ENCODE peak calls at places on chromosomes 12 and 14, in seven cellular contexts. M, H, J, X, U, E and B are unnamed samples.

GRCh38 chr14:23432102-23432925 is 3.1 kb downstream of the MYH7 start:
- DNase-seq in M (no peak), H (no peak), J (no peak), X (no peak), U (no peak), E (no peak), B (no peak)

GRCh38 chr12:104054681-104055346 is 4.8 kb upstream of the GLT8D2 start:
- DNase-seq in M (no peak), H (no peak), J (no peak), X (peak), U (no peak), E (no peak), B (no peak)

GRCh38 chr12:93742086-93742934 is 65.1 kb downstream of the CRADD start:
- DNase-seq in M (peak), H (peak), J (peak), X (peak), U (peak), E (peak), B (peak)

GRCh38 chr12:64603183-64603841 is 7.0 kb upstream of the RASSF3 start:
- DNase-seq in M (no peak), H (no peak), J (no peak), X (no peak), U (no peak), E (no peak), B (no peak)

GRCh38 chr12:92756905-92757598 is 54.3 kb downstream of the PLEKHG7 start:
- DNase-seq in M (no peak), H (no peak), J (no peak), X (no peak), U (no peak), E (no peak), B (no peak)

GRCh38 chr14:68174446-68174845 is 354.9 kb downstream of the RAD51B start:
- DNase-seq in M (no peak), H (no peak), J (no peak), X (no peak), U (no peak), E (peak), B (no peak)

GRCh38 chr12:127115468-127116035 is 1151.4 kb upstream of the TMEM132C start:
- DNase-seq in M (no peak), H (no peak), J (no peak), X (no peak), U (no peak), E (no peak), B (no peak)

GRCh38 chr14:76773188-76773885 is 12.1 kb downstream of the VASH1 start:
- DNase-seq in M (no peak), H (no peak), J (peak), X (no peak), U (peak), E (peak), B (no peak)

GRCh38 chr14:104001003-104001402 is 58.7 kb upstream of the RD3L start:
- DNase-seq in M (no peak), H (no peak), J (no peak), X (peak), U (no peak), E (no peak), B (no peak)

GRCh38 chr12:12439636-12440035 is 82.8 kb downstream of the BORCS5 start:
- DNase-seq in M (no peak), H (no peak), J (peak), X (no peak), U (no peak), E (peak), B (no peak)

GRCh38 chr14:77409131-77409533 is 14.2 kb downstream of the NOXRED1 start:
- DNase-seq in M (peak), H (no peak), J (peak), X (peak), U (no peak), E (no peak), B (no peak)

GRCh38 chr12:50971946-50972345 is 19.6 kb downstream of the HIGD1C start:
- DNase-seq in M (no peak), H (no peak), J (peak), X (no peak), U (no peak), E (peak), B (no peak)

GRCh38 chr14:21014761-21015190 is 10.1 kb downstream of the NDRG2 start:
- DNase-seq in M (peak), H (peak), J (peak), X (peak), U (peak), E (peak), B (peak)

GRCh38 chr12:3511760-3512159 is 20.8 kb downstream of the PRMT8 start:
- DNase-seq in M (no peak), H (no peak), J (no peak), X (no peak), U (no peak), E (no peak), B (no peak)

GRCh38 chr12:48818831-48819590 is 715 bp downstream of the CACNB3 start:
- DNase-seq in M (no peak), H (peak), J (peak), X (peak), U (no peak), E (no peak), B (no peak)

GRCh38 chr12:127179199-127179598 is 1087.8 kb upstream of the TMEM132C start:
- DNase-seq in M (no peak), H (no peak), J (peak), X (no peak), U (no peak), E (no peak), B (no peak)

GRCh38 chr12:130706885-130707570 is 9.1 kb downstream of the RIMBP2 start:
- DNase-seq in M (no peak), H (no peak), J (no peak), X (no peak), U (no peak), E (no peak), B (no peak)

GRCh38 chr12:26204612-26205289 is 9.4 kb downstream of the SSPN start:
- DNase-seq in M (no peak), H (no peak), J (peak), X (no peak), U (no peak), E (no peak), B (no peak)

GRCh38 chr12:30599631-30600030 is 96.0 kb downstream of the IPO8 start:
- DNase-seq in M (no peak), H (no peak), J (no peak), X (no peak), U (no peak), E (peak), B (no peak)

GRCh38 chr14:77022219-77022852 is 6.2 kb downstream of the IRF2BPL start:
- DNase-seq in M (no peak), H (peak), J (no peak), X (no peak), U (no peak), E (no peak), B (peak)

GRCh38 chr12:65540140-65540539 is 261.7 kb downstream of the MSRB3 start:
- DNase-seq in M (no peak), H (no peak), J (no peak), X (no peak), U (no peak), E (no peak), B (no peak)

GRCh38 chr12:26918321-26919215 is 19.2 kb downstream of the INTS13 start:
- DNase-seq in M (no peak), H (no peak), J (peak), X (no peak), U (no peak), E (peak), B (no peak)

GRCh38 chr14:55721353-55721752 is 141.3 kb downstream of the KTN1 start:
- DNase-seq in M (no peak), H (no peak), J (peak), X (no peak), U (no peak), E (peak), B (no peak)

GRCh38 chr12:104376650-104377506 is 73.3 kb downstream of the EID3 start:
- DNase-seq in M (no peak), H (no peak), J (peak), X (no peak), U (no peak), E (peak), B (peak)

DNA sequence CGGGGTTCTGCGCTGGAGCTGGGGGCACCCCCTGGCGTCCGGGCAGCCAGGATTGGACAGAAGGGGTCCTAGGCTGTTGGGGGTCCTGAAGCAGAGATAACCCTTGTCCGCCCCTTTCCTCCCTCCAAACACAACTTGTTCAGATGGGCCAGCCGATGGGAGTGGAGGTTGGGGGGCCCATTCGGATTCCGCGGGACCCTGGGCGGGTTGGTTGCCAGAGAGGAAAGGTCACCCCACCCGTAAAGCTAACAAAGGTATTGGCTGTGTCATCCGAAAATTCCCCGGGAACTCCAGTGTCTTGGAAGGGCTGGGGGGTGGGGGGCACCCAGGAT is 1.3 kb downstream of the FAM222A start:
- DNase-seq in M (no peak), H (no peak), J (no peak), X (no peak), U (no peak), E (no peak), B (no peak)
- H3K27ac ChIP-seq in M (no peak), H (no peak), J (no peak), X (no peak), U (no peak), E (no peak), B (peak)

GRCh38 chr14:50744242-50744641 is 76.1 kb upstream of the SAV1 start:
- DNase-seq in M (no peak), H (no peak), J (no peak), X (no peak), U (no peak), E (peak), B (no peak)
- H3K27ac ChIP-seq in M (no peak), H (no peak), J (no peak), X (no peak), U (no peak), E (peak), B (peak)

GRCh38 chr12:98509063-98509462 is 6.3 kb upstream of the TMPO start:
- DNase-seq in M (no peak), H (no peak), J (no peak), X (peak), U (no peak), E (no peak), B (no peak)

GRCh38 chr12:98514984-98515367 is 414 bp upstream of the TMPO start:
- DNase-seq in M (no peak), H (no peak), J (no peak), X (no peak), U (no peak), E (no peak), B (no peak)

GRCh38 chr12:98516184-98516873 is 939 bp downstream of the TMPO start:
- DNase-seq in M (no peak), H (peak), J (peak), X (peak), U (peak), E (peak), B (peak)

GRCh38 chr12:98515368-98516183 is at the start of gene TMPO:
- DNase-seq in M (peak), H (peak), J (peak), X (peak), U (peak), E (peak), B (peak)

GRCh38 chr12:98513379-98514318 is 1.7 kb upstream of the TMPO start:
- DNase-seq in M (no peak), H (no peak), J (no peak), X (no peak), U (no peak), E (no peak), B (no peak)
- H3K27ac ChIP-seq in M (no peak), H (no peak), J (peak), X (peak), U (peak), E (no peak), B (no peak)

DNA sequence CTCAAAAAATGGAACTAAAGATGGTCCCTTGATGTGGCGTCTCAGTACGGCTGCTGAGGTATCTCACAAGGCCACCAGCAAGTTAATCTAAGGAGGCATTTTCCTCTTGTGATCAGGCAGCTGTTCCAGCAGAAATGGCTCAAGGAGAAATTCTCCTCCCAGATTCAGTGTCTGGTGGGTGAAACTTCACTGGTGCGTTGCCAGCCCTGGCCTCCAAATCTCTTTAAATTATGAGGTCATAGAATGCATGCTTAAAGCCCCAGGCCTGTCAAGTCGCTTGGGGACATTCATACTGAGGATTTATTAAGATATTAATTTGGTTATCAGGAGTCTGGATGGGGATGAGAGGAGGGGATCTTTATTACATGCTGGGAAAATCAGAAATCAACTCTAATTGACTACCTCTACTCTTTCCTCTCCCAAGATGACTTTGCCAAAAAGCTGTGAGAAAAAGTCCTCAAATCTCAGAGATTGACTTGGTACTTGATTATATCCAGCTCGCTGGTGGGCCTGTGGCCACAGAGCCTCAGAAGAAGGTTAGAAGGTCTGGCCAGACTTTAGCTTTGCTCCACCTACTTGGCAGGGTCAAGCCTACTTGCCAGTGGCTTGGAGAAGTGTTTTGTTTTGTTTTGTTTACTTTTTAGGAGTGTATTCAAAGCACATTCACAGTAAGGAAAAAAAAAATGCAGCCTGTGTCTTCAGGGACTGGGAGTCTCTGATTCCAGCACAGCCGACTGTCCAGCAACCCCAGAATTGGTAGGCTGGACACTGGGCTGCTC is 73.1 kb downstream of the PPP2R5C start:
- DNase-seq in M (no peak), H (no peak), J (peak), X (no peak), U (no peak), E (peak), B (no peak)
- H3K27ac ChIP-seq in M (no peak), H (no peak), J (no peak), X (no peak), U (peak), E (no peak), B (no peak)

DNA sequence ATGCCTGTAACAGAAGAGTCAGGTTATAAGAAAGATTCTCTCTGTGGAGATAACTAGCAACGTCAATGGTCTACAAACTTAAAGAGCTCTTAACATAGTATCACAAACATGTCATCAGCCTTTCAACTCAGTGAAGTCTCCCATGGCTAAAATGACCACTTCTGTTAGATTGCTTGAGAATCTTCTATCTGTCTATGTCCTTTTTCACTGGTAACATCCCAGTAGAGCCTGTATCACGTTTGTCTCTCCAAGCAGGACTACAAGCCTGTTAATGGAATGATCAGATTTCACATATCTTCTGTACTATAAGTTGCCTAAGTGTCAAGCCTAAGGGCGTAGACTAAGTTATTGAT is 50.7 kb downstream of the SLC2A13 start:
- DNase-seq in M (no peak), H (no peak), J (peak), X (no peak), U (no peak), E (peak), B (no peak)
- H3K27ac ChIP-seq in M (no peak), H (no peak), J (no peak), X (no peak), U (peak), E (no peak), B (no peak)

GRCh38 chr14:47626151-47627035 is 49.0 kb downstream of the MDGA2 start:
- DNase-seq in M (no peak), H (no peak), J (no peak), X (no peak), U (no peak), E (no peak), B (no peak)
- H3K27ac ChIP-seq in M (no peak), H (no peak), J (no peak), X (no peak), U (no peak), E (no peak), B (no peak)

GRCh38 chr14:96146131-96146771 is 58.4 kb upstream of the BDKRB2 start:
- DNase-seq in M (no peak), H (no peak), J (peak), X (no peak), U (peak), E (peak), B (peak)

GRCh38 chr14:96143906-96144305 is 60.7 kb upstream of the BDKRB2 start:
- DNase-seq in M (no peak), H (no peak), J (no peak), X (no peak), U (no peak), E (no peak), B (no peak)

GRCh38 chr14:96148631-96149030 is 56.0 kb upstream of the BDKRB2 start:
- DNase-seq in M (no peak), H (no peak), J (no peak), X (no peak), U (no peak), E (no peak), B (no peak)

GRCh38 chr14:96149131-96149530 is 55.5 kb upstream of the BDKRB2 start:
- DNase-seq in M (no peak), H (no peak), J (peak), X (no peak), U (no peak), E (no peak), B (no peak)

GRCh38 chr14:96145116-96145864 is 59.3 kb upstream of the BDKRB2 start:
- DNase-seq in M (no peak), H (no peak), J (peak), X (no peak), U (no peak), E (peak), B (no peak)
- H3K27ac ChIP-seq in M (no peak), H (no peak), J (peak), X (no peak), U (no peak), E (peak), B (peak)

DNA sequence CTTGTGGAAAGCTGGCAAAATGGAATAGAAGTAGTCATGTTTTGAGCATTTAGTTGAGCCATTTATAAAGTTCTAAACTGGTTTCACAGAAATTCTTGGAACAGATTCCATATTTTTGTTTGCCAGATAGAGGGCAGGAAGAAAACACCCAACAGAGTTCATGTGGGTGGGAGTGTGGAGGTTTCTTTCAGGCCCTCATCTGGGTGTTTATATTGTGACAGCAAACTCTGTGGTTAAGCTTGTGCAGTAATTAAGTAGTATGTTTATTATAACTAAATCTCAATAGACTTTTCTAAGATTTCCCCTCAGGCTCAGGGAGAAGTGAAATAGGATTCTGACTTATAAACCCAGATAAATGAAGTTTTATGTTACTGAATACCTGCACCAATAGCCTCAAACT is 57.4 kb downstream of the SPPL3 start:
- DNase-seq in M (no peak), H (no peak), J (peak), X (no peak), U (no peak), E (peak), B (no peak)
- H3K27ac ChIP-seq in M (no peak), H (no peak), J (no peak), X (no peak), U (no peak), E (no peak), B (peak)

GRCh38 chr12:116319316-116319715 is 41.8 kb upstream of the MED13L start:
- DNase-seq in M (no peak), H (no peak), J (no peak), X (no peak), U (no peak), E (peak), B (no peak)
- H3K27ac ChIP-seq in M (no peak), H (no peak), J (peak), X (no peak), U (no peak), E (no peak), B (no peak)

GRCh38 chr14:53949201-53949600 is 7.4 kb downstream of the BMP4 start:
- DNase-seq in M (no peak), H (no peak), J (no peak), X (no peak), U (no peak), E (no peak), B (no peak)
- H3K27ac ChIP-seq in M (no peak), H (no peak), J (no peak), X (no peak), U (no peak), E (no peak), B (no peak)